ENCODE peak calls at places on chromosomes 11 and 22, in eight cellular contexts. One of them, this sample, is unnamed.
A peak's percentile ranks its signal among the peaks of the same experiment; 100 is the strongest.

GRCh38 chr22:19035474-19036228 is 86.6 kb downstream of the DGCR2 start:
- DNase-seq in stomach: peak; percentile 23
- DNase-seq in psoas muscle: no peak
- DNase-seq in coronary artery: no peak
- DNase-seq in neural crest cell: no peak
- DNase-seq in GM12865: peak; percentile 11
- DNase-seq in type B pancreatic cell: peak; percentile 68
- DNase-seq in mammary epithelial cell: no peak
- DNase-seq in this sample: no peak

GRCh38 chr11:12402027-12402426 is 24.7 kb downstream of the PARVA start:
- DNase-seq in stomach: no peak
- DNase-seq in psoas muscle: no peak
- DNase-seq in coronary artery: no peak
- DNase-seq in neural crest cell: no peak
- DNase-seq in GM12865: no peak
- DNase-seq in type B pancreatic cell: no peak
- DNase-seq in mammary epithelial cell: no peak
- DNase-seq in this sample: no peak

GRCh38 chr11:62539238-62539925 is 7.2 kb downstream of the AHNAK start:
- DNase-seq in stomach: peak; percentile 63
- DNase-seq in psoas muscle: peak; percentile 90
- DNase-seq in coronary artery: no peak
- DNase-seq in neural crest cell: no peak
- DNase-seq in GM12865: no peak
- DNase-seq in type B pancreatic cell: no peak
- DNase-seq in mammary epithelial cell: peak; percentile 86
- DNase-seq in this sample: peak; percentile 63

GRCh38 chr11:128465531-128465930 is 121.8 kb downstream of the ETS1 start:
- DNase-seq in stomach: no peak
- DNase-seq in psoas muscle: no peak
- DNase-seq in coronary artery: no peak
- DNase-seq in neural crest cell: no peak
- DNase-seq in GM12865: no peak
- DNase-seq in type B pancreatic cell: no peak
- DNase-seq in mammary epithelial cell: no peak
- DNase-seq in this sample: no peak

GRCh38 chr11:2846056-2846455 is 39.5 kb downstream of the CDKN1C start:
- DNase-seq in stomach: no peak
- DNase-seq in psoas muscle: no peak
- DNase-seq in coronary artery: no peak
- DNase-seq in neural crest cell: no peak
- DNase-seq in GM12865: no peak
- DNase-seq in type B pancreatic cell: no peak
- DNase-seq in mammary epithelial cell: no peak
- DNase-seq in this sample: no peak

GRCh38 chr22:46362221-46362933 is 26.9 kb downstream of the TRMU start:
- DNase-seq in stomach: no peak
- DNase-seq in psoas muscle: no peak
- DNase-seq in coronary artery: no peak
- DNase-seq in neural crest cell: no peak
- DNase-seq in GM12865: peak; percentile 62
- DNase-seq in type B pancreatic cell: no peak
- DNase-seq in mammary epithelial cell: no peak
- DNase-seq in this sample: no peak

GRCh38 chr11:16169541-16169940 is 186.8 kb downstream of the SOX6 start:
- DNase-seq in stomach: no peak
- DNase-seq in psoas muscle: no peak
- DNase-seq in coronary artery: no peak
- DNase-seq in neural crest cell: no peak
- DNase-seq in GM12865: no peak
- DNase-seq in type B pancreatic cell: no peak
- DNase-seq in mammary epithelial cell: no peak
- DNase-seq in this sample: no peak

GRCh38 chr22:47163481-47163875 is 401.0 kb downstream of the TBC1D22A start:
- DNase-seq in stomach: no peak
- DNase-seq in psoas muscle: peak; percentile 15
- DNase-seq in coronary artery: peak; percentile 41
- DNase-seq in neural crest cell: no peak
- DNase-seq in GM12865: no peak
- DNase-seq in type B pancreatic cell: no peak
- DNase-seq in mammary epithelial cell: no peak
- DNase-seq in this sample: no peak

GRCh38 chr11:86632499-86633269 is 39.7 kb downstream of the ME3 start:
- DNase-seq in stomach: no peak
- DNase-seq in psoas muscle: peak; percentile 59
- DNase-seq in coronary artery: no peak
- DNase-seq in neural crest cell: no peak
- DNase-seq in GM12865: peak; percentile 26
- DNase-seq in type B pancreatic cell: no peak
- DNase-seq in mammary epithelial cell: peak; percentile 93
- DNase-seq in this sample: no peak

GRCh38 chr11:45832835-45833446 is 14.3 kb upstream of the CRY2 start:
- DNase-seq in stomach: no peak
- DNase-seq in psoas muscle: no peak
- DNase-seq in coronary artery: no peak
- DNase-seq in neural crest cell: no peak
- DNase-seq in GM12865: no peak
- DNase-seq in type B pancreatic cell: no peak
- DNase-seq in mammary epithelial cell: no peak
- DNase-seq in this sample: no peak

GRCh38 chr11:94120946-94121345 is 7.7 kb upstream of the PANX1 start:
- DNase-seq in stomach: no peak
- DNase-seq in psoas muscle: no peak
- DNase-seq in coronary artery: no peak
- DNase-seq in neural crest cell: no peak
- DNase-seq in GM12865: no peak
- DNase-seq in type B pancreatic cell: no peak
- DNase-seq in mammary epithelial cell: no peak
- DNase-seq in this sample: no peak

GRCh38 chr11:3627291-3627690 is 14.5 kb downstream of the ART5 start:
- DNase-seq in stomach: no peak
- DNase-seq in psoas muscle: peak; percentile 10
- DNase-seq in coronary artery: no peak
- DNase-seq in neural crest cell: no peak
- DNase-seq in GM12865: no peak
- DNase-seq in type B pancreatic cell: no peak
- DNase-seq in mammary epithelial cell: peak; percentile 41
- DNase-seq in this sample: no peak

GRCh38 chr11:47469411-47470179 is 20.7 kb upstream of the RAPSN start:
- DNase-seq in stomach: no peak
- DNase-seq in psoas muscle: no peak
- DNase-seq in coronary artery: no peak
- DNase-seq in neural crest cell: no peak
- DNase-seq in GM12865: no peak
- DNase-seq in type B pancreatic cell: no peak
- DNase-seq in mammary epithelial cell: no peak
- DNase-seq in this sample: no peak

GRCh38 chr11:66265531-66266377 is 2.7 kb upstream of the RAB1B start:
- DNase-seq in stomach: no peak
- DNase-seq in psoas muscle: peak; percentile 61
- DNase-seq in coronary artery: no peak
- DNase-seq in neural crest cell: no peak
- DNase-seq in GM12865: no peak
- DNase-seq in type B pancreatic cell: no peak
- DNase-seq in mammary epithelial cell: no peak
- DNase-seq in this sample: no peak

GRCh38 chr11:66268210-66268952 is at the start of gene RAB1B:
- DNase-seq in stomach: peak; percentile 100
- DNase-seq in psoas muscle: peak; percentile 100
- DNase-seq in coronary artery: peak; percentile 100
- DNase-seq in neural crest cell: peak; percentile 100
- DNase-seq in GM12865: peak; percentile 100
- DNase-seq in type B pancreatic cell: peak; percentile 100
- DNase-seq in mammary epithelial cell: peak; percentile 99
- DNase-seq in this sample: peak; percentile 100

GRCh38 chr11:66267379-66268209 is 845 bp upstream of the RAB1B start:
- DNase-seq in stomach: peak; percentile 89
- DNase-seq in psoas muscle: peak; percentile 94
- DNase-seq in coronary artery: peak; percentile 94
- DNase-seq in neural crest cell: peak; percentile 79
- DNase-seq in GM12865: peak; percentile 94
- DNase-seq in type B pancreatic cell: peak; percentile 94
- DNase-seq in mammary epithelial cell: peak; percentile 66
- DNase-seq in this sample: peak; percentile 93

GRCh38 chr11:66266378-66267038 is 1.9 kb upstream of the RAB1B start:
- DNase-seq in stomach: no peak
- DNase-seq in psoas muscle: peak; percentile 67
- DNase-seq in coronary artery: no peak
- DNase-seq in neural crest cell: no peak
- DNase-seq in GM12865: no peak
- DNase-seq in type B pancreatic cell: no peak
- DNase-seq in mammary epithelial cell: no peak
- DNase-seq in this sample: no peak

GRCh38 chr11:66267039-66267378 is 1.4 kb upstream of the RAB1B start:
- DNase-seq in stomach: no peak
- DNase-seq in psoas muscle: no peak
- DNase-seq in coronary artery: no peak
- DNase-seq in neural crest cell: no peak
- DNase-seq in GM12865: no peak
- DNase-seq in type B pancreatic cell: no peak
- DNase-seq in mammary epithelial cell: no peak
- DNase-seq in this sample: no peak
- TF ChIP-seq CTCF in stomach: no peak
- TF ChIP-seq CTCF in psoas muscle: no peak
- TF ChIP-seq CTCF in coronary artery: no peak
- TF ChIP-seq CTCF in neural crest cell: no peak
- TF ChIP-seq CTCF in GM12865: no peak
- TF ChIP-seq CTCF in type B pancreatic cell: no peak
- TF ChIP-seq CTCF in mammary epithelial cell: no peak
- TF ChIP-seq CTCF in this sample: no peak

DNA sequence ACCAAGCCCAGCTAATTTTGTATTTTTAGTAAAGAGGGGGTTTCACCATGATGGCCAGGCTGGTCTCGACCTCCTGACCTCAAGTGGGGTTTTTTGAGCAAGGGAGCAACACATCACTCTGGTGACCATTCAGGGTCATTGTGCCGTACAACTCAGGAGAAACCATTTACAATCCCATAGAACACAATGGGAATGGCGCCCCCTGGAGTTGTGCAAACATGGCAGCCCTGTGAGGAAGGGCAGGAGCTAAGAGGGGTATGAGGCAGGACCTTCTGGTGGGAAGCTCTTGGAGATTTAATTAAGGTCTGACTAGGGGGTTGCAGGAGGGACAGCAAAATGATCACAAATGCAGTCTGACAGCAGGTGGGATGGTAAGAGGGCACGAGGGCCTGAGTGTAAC is 9.2 kb upstream of the CSF2RB start:
- DNase-seq in stomach: no peak
- DNase-seq in psoas muscle: no peak
- DNase-seq in coronary artery: no peak
- DNase-seq in neural crest cell: no peak
- DNase-seq in GM12865: no peak
- DNase-seq in type B pancreatic cell: no peak
- DNase-seq in mammary epithelial cell: no peak
- DNase-seq in this sample: no peak
- TF ChIP-seq CTCF in stomach: no peak
- TF ChIP-seq CTCF in psoas muscle: no peak
- TF ChIP-seq CTCF in coronary artery: no peak
- TF ChIP-seq CTCF in neural crest cell: peak; percentile 36
- TF ChIP-seq CTCF in GM12865: no peak
- TF ChIP-seq CTCF in type B pancreatic cell: peak; percentile 22
- TF ChIP-seq CTCF in mammary epithelial cell: no peak
- TF ChIP-seq CTCF in this sample: no peak

GRCh38 chr11:8356731-8357504 is 93.2 kb upstream of the LMO1 start:
- DNase-seq in stomach: no peak
- DNase-seq in psoas muscle: peak; percentile 67
- DNase-seq in coronary artery: no peak
- DNase-seq in neural crest cell: no peak
- DNase-seq in GM12865: no peak
- DNase-seq in type B pancreatic cell: no peak
- DNase-seq in mammary epithelial cell: no peak
- DNase-seq in this sample: no peak

GRCh38 chr11:8352852-8353505 is 89.3 kb upstream of the LMO1 start:
- DNase-seq in stomach: no peak
- DNase-seq in psoas muscle: no peak
- DNase-seq in coronary artery: no peak
- DNase-seq in neural crest cell: no peak
- DNase-seq in GM12865: no peak
- DNase-seq in type B pancreatic cell: no peak
- DNase-seq in mammary epithelial cell: no peak
- DNase-seq in this sample: no peak

GRCh38 chr11:8356216-8356615 is 92.5 kb upstream of the LMO1 start:
- DNase-seq in stomach: no peak
- DNase-seq in psoas muscle: no peak
- DNase-seq in coronary artery: no peak
- DNase-seq in neural crest cell: no peak
- DNase-seq in GM12865: no peak
- DNase-seq in type B pancreatic cell: no peak
- DNase-seq in mammary epithelial cell: no peak
- DNase-seq in this sample: no peak

GRCh38 chr11:8355418-8355742 is 91.7 kb upstream of the LMO1 start:
- DNase-seq in stomach: no peak
- DNase-seq in psoas muscle: no peak
- DNase-seq in coronary artery: no peak
- DNase-seq in neural crest cell: no peak
- DNase-seq in GM12865: no peak
- DNase-seq in type B pancreatic cell: no peak
- DNase-seq in mammary epithelial cell: no peak
- DNase-seq in this sample: no peak

GRCh38 chr11:8354622-8355417 is 91.1 kb upstream of the LMO1 start:
- DNase-seq in stomach: no peak
- DNase-seq in psoas muscle: peak; percentile 8
- DNase-seq in coronary artery: no peak
- DNase-seq in neural crest cell: no peak
- DNase-seq in GM12865: peak; percentile 19
- DNase-seq in type B pancreatic cell: no peak
- DNase-seq in mammary epithelial cell: peak; percentile 24
- DNase-seq in this sample: no peak
- TF ChIP-seq CTCF in stomach: no peak
- TF ChIP-seq CTCF in psoas muscle: no peak
- TF ChIP-seq CTCF in coronary artery: no peak
- TF ChIP-seq CTCF in neural crest cell: no peak
- TF ChIP-seq CTCF in GM12865: no peak
- TF ChIP-seq CTCF in type B pancreatic cell: no peak
- TF ChIP-seq CTCF in mammary epithelial cell: peak; percentile 41
- TF ChIP-seq CTCF in this sample: no peak

GRCh38 chr11:133819114-133819513 is 26.2 kb downstream of the SPATA19 start:
- DNase-seq in stomach: no peak
- DNase-seq in psoas muscle: no peak
- DNase-seq in coronary artery: peak; percentile 33
- DNase-seq in neural crest cell: no peak
- DNase-seq in GM12865: no peak
- DNase-seq in type B pancreatic cell: no peak
- DNase-seq in mammary epithelial cell: no peak
- DNase-seq in this sample: no peak

GRCh38 chr11:133823211-133823610 is 22.1 kb downstream of the SPATA19 start:
- DNase-seq in stomach: no peak
- DNase-seq in psoas muscle: no peak
- DNase-seq in coronary artery: peak; percentile 46
- DNase-seq in neural crest cell: no peak
- DNase-seq in GM12865: no peak
- DNase-seq in type B pancreatic cell: no peak
- DNase-seq in mammary epithelial cell: no peak
- DNase-seq in this sample: no peak

GRCh38 chr11:133824593-133824992 is 20.7 kb downstream of the SPATA19 start:
- DNase-seq in stomach: no peak
- DNase-seq in psoas muscle: no peak
- DNase-seq in coronary artery: peak; percentile 8
- DNase-seq in neural crest cell: no peak
- DNase-seq in GM12865: no peak
- DNase-seq in type B pancreatic cell: no peak
- DNase-seq in mammary epithelial cell: no peak
- DNase-seq in this sample: no peak

GRCh38 chr11:133819916-133820315 is 25.4 kb downstream of the SPATA19 start:
- DNase-seq in stomach: no peak
- DNase-seq in psoas muscle: no peak
- DNase-seq in coronary artery: no peak
- DNase-seq in neural crest cell: no peak
- DNase-seq in GM12865: no peak
- DNase-seq in type B pancreatic cell: no peak
- DNase-seq in mammary epithelial cell: no peak
- DNase-seq in this sample: no peak

GRCh38 chr11:133821776-133822175 is 23.5 kb downstream of the SPATA19 start:
- DNase-seq in stomach: peak; percentile 65
- DNase-seq in psoas muscle: no peak
- DNase-seq in coronary artery: peak; percentile 70
- DNase-seq in neural crest cell: peak; percentile 59
- DNase-seq in GM12865: peak; percentile 63
- DNase-seq in type B pancreatic cell: no peak
- DNase-seq in mammary epithelial cell: no peak
- DNase-seq in this sample: peak; percentile 41
- TF ChIP-seq CTCF in stomach: peak; percentile 23
- TF ChIP-seq CTCF in psoas muscle: peak; percentile 51
- TF ChIP-seq CTCF in coronary artery: peak; percentile 12
- TF ChIP-seq CTCF in neural crest cell: peak; percentile 78
- TF ChIP-seq CTCF in GM12865: peak; percentile 70
- TF ChIP-seq CTCF in type B pancreatic cell: peak; percentile 80
- TF ChIP-seq CTCF in mammary epithelial cell: peak; percentile 61
- TF ChIP-seq CTCF in this sample: peak; percentile 74

This sample was measured in left ventricle myocardium inferior.